ENCODE peak calls at places on chromosomes 5 and 9, in six cellular contexts. A, Q, C, R, O and U are unnamed samples.

GRCh38 chr9:76045217-76045616 is 154.7 kb downstream of the PCSK5 start:
- DNase-seq in A (no peak), Q (peak), C (no peak), R (no peak), O (no peak), U (no peak)

GRCh38 chr5:61245486-61245885 is 83.2 kb upstream of the SMIM15 start:
- DNase-seq in A (no peak), Q (peak), C (no peak), R (no peak), O (no peak), U (peak)

GRCh38 chr5:172624083-172624995 is 16.7 kb upstream of the NEURL1B start:
- DNase-seq in A (no peak), Q (no peak), C (no peak), R (no peak), O (no peak), U (no peak)

GRCh38 chr5:61321650-61322049 is 10.4 kb upstream of the ZSWIM6 start:
- DNase-seq in A (no peak), Q (no peak), C (no peak), R (no peak), O (no peak), U (no peak)

GRCh38 chr9:71210326-71210725 is 88.9 kb upstream of the TRPM3 start:
- DNase-seq in A (no peak), Q (no peak), C (no peak), R (no peak), O (no peak), U (no peak)

GRCh38 chr5:124289641-124290201 is 456.7 kb downstream of the ZNF608 start:
- DNase-seq in A (no peak), Q (no peak), C (no peak), R (no peak), O (no peak), U (no peak)

GRCh38 chr9:92501671-92502393 is 19.5 kb upstream of the ASPN start:
- DNase-seq in A (no peak), Q (peak), C (peak), R (no peak), O (peak), U (peak)

GRCh38 chr9:17462869-17463464 is 115.9 kb upstream of the SH3GL2 start:
- DNase-seq in A (no peak), Q (peak), C (peak), R (peak), O (peak), U (peak)

GRCh38 chr9:95268681-95269080 is 48.8 kb downstream of the FANCC start:
- DNase-seq in A (no peak), Q (peak), C (no peak), R (no peak), O (no peak), U (peak)

GRCh38 chr5:171418316-171418981 is 998 bp upstream of the FGF18 start:
- DNase-seq in A (peak), Q (peak), C (peak), R (peak), O (peak), U (peak)

GRCh38 chr9:131650254-131650653 is 89.6 kb downstream of the RAPGEF1 start:
- DNase-seq in A (peak), Q (peak), C (peak), R (no peak), O (no peak), U (no peak)

GRCh38 chr9:134356496-134357470 is 30.5 kb downstream of the RXRA start:
- DNase-seq in A (peak), Q (no peak), C (no peak), R (no peak), O (no peak), U (peak)

GRCh38 chr5:172864747-172865146 is 30.7 kb downstream of the ERGIC1 start:
- DNase-seq in A (no peak), Q (no peak), C (no peak), R (no peak), O (no peak), U (no peak)

GRCh38 chr9:91179237-91180138 is 182.2 kb downstream of the AUH start:
- DNase-seq in A (peak), Q (peak), C (no peak), R (no peak), O (no peak), U (no peak)

GRCh38 chr9:85172001-85172978 is 502.8 kb downstream of the NTRK2 start:
- DNase-seq in A (no peak), Q (peak), C (no peak), R (no peak), O (no peak), U (no peak)

GRCh38 chr5:147084702-147085101 is 150.1 kb upstream of the STK32A start:
- DNase-seq in A (no peak), Q (no peak), C (no peak), R (no peak), O (no peak), U (no peak)

GRCh38 chr9:128884164-128884563 is 2.2 kb downstream of the LRRC8A start:
- DNase-seq in A (no peak), Q (no peak), C (no peak), R (no peak), O (no peak), U (no peak)

GRCh38 chr9:112860466-112860865 is 30.2 kb downstream of the SLC46A2 start:
- DNase-seq in A (no peak), Q (peak), C (no peak), R (no peak), O (no peak), U (no peak)

GRCh38 chr5:134055015-134055414 is 50.2 kb upstream of the VDAC1 start:
- DNase-seq in A (no peak), Q (no peak), C (no peak), R (no peak), O (no peak), U (no peak)

GRCh38 chr9:137441289-137441934 is at the start of gene ENTPD8:
- DNase-seq in A (no peak), Q (peak), C (no peak), R (no peak), O (no peak), U (peak)

GRCh38 chr9:33233659-33234335 is 6.2 kb upstream of the SPINK4 start:
- DNase-seq in A (peak), Q (peak), C (peak), R (peak), O (no peak), U (peak)